ENCODE peak calls at places on chromosomes 16 and 17, in seven cellular contexts. V is HTR-8/SVneo; D is GM13976; Q is HEK293T; R is GM03348; B is HS-5; E is stimulated activated CD4-positive, alpha-beta T cell treated with anti-CD3 and anti-CD28 coated beads, Interleukin-12 subunit alpha, Interleukin-12 subunit beta, amount 100 ng/mL, for 24 hours. C is an unnamed sample.

GRCh38 chr17:74157366-74157765 is 46.1 kb upstream of the RPL38 start:
- DNase-seq in D (no peak), R (no peak), Q (no peak), B (no peak), V (no peak), E (no peak), C (no peak)

GRCh38 chr16:53498984-53499383 is 4.0 kb downstream of the AKTIP start:
- DNase-seq in B (no peak), Q (no peak), R (no peak), D (no peak), E (no peak), V (no peak), C (no peak)

GRCh38 chr17:35082073-35082657 is 18.7 kb upstream of the RFFL start:
- DNase-seq in D (no peak), R (peak), V (peak), B (peak), E (no peak), Q (no peak), C (peak)

GRCh38 chr16:70746708-70747424 is 54.1 kb downstream of the VAC14 start:
- DNase-seq in D (no peak), B (peak), E (no peak), V (peak), Q (no peak), R (peak), C (peak)

GRCh38 chr16:4852221-4852872 is 5.1 kb downstream of the UBN1 start:
- DNase-seq in B (no peak), E (no peak), Q (no peak), R (peak), V (peak), D (no peak), C (no peak)

GRCh38 chr17:65459667-65460415 is 101.6 kb downstream of the AXIN2 start:
- DNase-seq in Q (no peak), V (no peak), B (no peak), E (no peak), R (no peak), D (no peak), C (no peak)

GRCh38 chr16:53457670-53458069 is 23.4 kb downstream of the RBL2 start:
- DNase-seq in D (peak), R (no peak), V (no peak), B (no peak), Q (no peak), E (peak), C (no peak)

GRCh38 chr17:32627233-32628008 is 140.6 kb downstream of the CDK5R1 start:
- DNase-seq in Q (peak), E (no peak), V (no peak), R (no peak), B (no peak), D (no peak), C (no peak)

GRCh38 chr17:39002991-39003715 is 36.0 kb upstream of the FBXO47 start:
- DNase-seq in V (no peak), D (no peak), R (peak), B (no peak), E (peak), Q (no peak), C (peak)

GRCh38 chr16:80116711-80117110 is 424.1 kb upstream of the DYNLRB2 start:
- DNase-seq in R (no peak), B (no peak), E (no peak), D (no peak), V (no peak), Q (no peak), C (no peak)

GRCh38 chr17:752620-753219 is 656 bp upstream of the GEMIN4 start:
- DNase-seq in B (no peak), D (no peak), V (no peak), R (peak), E (peak), Q (peak), C (no peak)

GRCh38 chr17:31472137-31472536 is 80.7 kb downstream of the RAB11FIP4 start:
- DNase-seq in R (no peak), D (no peak), B (no peak), V (no peak), E (no peak), Q (no peak), C (peak)

GRCh38 chr17:14196337-14196997 is 40.2 kb downstream of the CDRT15 start:
- DNase-seq in Q (no peak), D (no peak), R (no peak), E (no peak), V (no peak), B (no peak), C (no peak)

GRCh38 chr16:23976091-23977001 is 140.6 kb downstream of the PRKCB start:
- DNase-seq in D (no peak), V (no peak), E (no peak), Q (no peak), B (no peak), R (no peak), C (no peak)

GRCh38 chr17:17079761-17080160 is 37.5 kb downstream of the MPRIP start:
- DNase-seq in E (no peak), V (no peak), R (no peak), B (no peak), Q (no peak), D (no peak), C (no peak)

GRCh38 chr16:89317729-89318429 is 100.4 kb downstream of the ZNF778 start:
- DNase-seq in D (no peak), B (no peak), Q (no peak), E (no peak), R (no peak), V (no peak), C (no peak)

GRCh38 chr16:85569615-85570212 is 43.4 kb upstream of the GSE1 start:
- DNase-seq in B (no peak), D (peak), V (no peak), E (no peak), Q (peak), R (no peak), C (no peak)

GRCh38 chr17:76843703-76844484 is 24.3 kb upstream of the MGAT5B start:
- DNase-seq in Q (no peak), E (no peak), V (no peak), D (no peak), B (no peak), R (no peak), C (no peak)

GRCh38 chr17:73976676-73977521 is 226.6 kb upstream of the RPL38 start:
- DNase-seq in Q (no peak), B (no peak), R (no peak), E (no peak), V (no peak), D (no peak), C (no peak)

GRCh38 chr16:59633996-59634579 is 900.0 kb upstream of the GOT2 start:
- DNase-seq in B (peak), R (peak), D (no peak), Q (no peak), V (no peak), E (no peak), C (no peak)

GRCh38 chr16:2919511-2920255 is 8.0 kb downstream of the FLYWCH1 start:
- DNase-seq in D (peak), Q (peak), B (peak), R (peak), E (peak), V (peak), C (peak)

GRCh38 chr16:1727651-1728624 is 21.9 kb downstream of the MAPK8IP3 start:
- DNase-seq in E (no peak), V (no peak), Q (no peak), B (no peak), R (no peak), D (no peak), C (no peak)

GRCh38 chr17:63503330-63503685 is 19.9 kb upstream of the KCNH6 start:
- DNase-seq in D (no peak), Q (no peak), B (no peak), E (no peak), V (no peak), R (no peak), C (no peak)

GRCh38 chr17:8149419-8150193 is 2.6 kb downstream of the PER1 start:
- DNase-seq in E (no peak), R (no peak), D (no peak), Q (no peak), V (no peak), B (no peak), C (no peak)